ENCODE peak calls at places on chromosomes 2 and 18, in five cellular contexts. One of them, this sample, is unnamed.

GRCh38 chr2:36663851-36664715 is 32.4 kb upstream of the VIT start:
- DNase-seq in fibroblast of pulmonary artery: peak
- DNase-seq in NCI-H1105 treated with DMSO at 0.1 percent for 48 hours: peak
- DNase-seq in KBM-7: peak
- DNase-seq in heart left ventricle: peak
- DNase-seq in this sample: peak

GRCh38 chr2:12484536-12485115 is 232.1 kb upstream of the TRIB2 start:
- DNase-seq in fibroblast of pulmonary artery: no peak
- DNase-seq in NCI-H1105 treated with DMSO at 0.1 percent for 48 hours: no peak
- DNase-seq in KBM-7: no peak
- DNase-seq in heart left ventricle: no peak
- DNase-seq in this sample: no peak

GRCh38 chr2:201779996-201780673 is 598 bp downstream of the ALS2 start:
- DNase-seq in fibroblast of pulmonary artery: peak
- DNase-seq in NCI-H1105 treated with DMSO at 0.1 percent for 48 hours: peak
- DNase-seq in KBM-7: peak
- DNase-seq in heart left ventricle: no peak
- DNase-seq in this sample: peak

GRCh38 chr2:105604938-105605337 is 139.8 kb upstream of the NCK2 start:
- DNase-seq in fibroblast of pulmonary artery: peak
- DNase-seq in NCI-H1105 treated with DMSO at 0.1 percent for 48 hours: no peak
- DNase-seq in KBM-7: no peak
- DNase-seq in heart left ventricle: peak
- DNase-seq in this sample: no peak

GRCh38 chr2:28355521-28356094 is 37.0 kb upstream of the FOSL2 start:
- DNase-seq in fibroblast of pulmonary artery: no peak
- DNase-seq in NCI-H1105 treated with DMSO at 0.1 percent for 48 hours: no peak
- DNase-seq in KBM-7: no peak
- DNase-seq in heart left ventricle: peak
- DNase-seq in this sample: no peak

GRCh38 chr18:45408218-45408617 is 207.1 kb upstream of the SLC14A2 start:
- DNase-seq in fibroblast of pulmonary artery: no peak
- DNase-seq in NCI-H1105 treated with DMSO at 0.1 percent for 48 hours: no peak
- DNase-seq in KBM-7: no peak
- DNase-seq in heart left ventricle: no peak
- DNase-seq in this sample: no peak

GRCh38 chr2:231342111-231342711 is 53.3 kb upstream of the B3GNT7 start:
- DNase-seq in fibroblast of pulmonary artery: no peak
- DNase-seq in NCI-H1105 treated with DMSO at 0.1 percent for 48 hours: no peak
- DNase-seq in KBM-7: no peak
- DNase-seq in heart left ventricle: no peak
- DNase-seq in this sample: peak

GRCh38 chr2:117981810-117982209 is 32.1 kb downstream of the CCDC93 start:
- DNase-seq in fibroblast of pulmonary artery: no peak
- DNase-seq in NCI-H1105 treated with DMSO at 0.1 percent for 48 hours: no peak
- DNase-seq in KBM-7: no peak
- DNase-seq in heart left ventricle: no peak
- DNase-seq in this sample: no peak

GRCh38 chr2:111705711-111706323 is 178.2 kb downstream of the ANAPC1 start:
- DNase-seq in fibroblast of pulmonary artery: peak
- DNase-seq in NCI-H1105 treated with DMSO at 0.1 percent for 48 hours: peak
- DNase-seq in KBM-7: peak
- DNase-seq in heart left ventricle: no peak
- DNase-seq in this sample: peak

GRCh38 chr2:5954509-5954908 is 262.3 kb downstream of the SOX11 start:
- DNase-seq in fibroblast of pulmonary artery: no peak
- DNase-seq in NCI-H1105 treated with DMSO at 0.1 percent for 48 hours: no peak
- DNase-seq in KBM-7: no peak
- DNase-seq in heart left ventricle: no peak
- DNase-seq in this sample: no peak

GRCh38 chr2:241499146-241499965 is 9.0 kb downstream of the STK25 start:
- DNase-seq in fibroblast of pulmonary artery: no peak
- DNase-seq in NCI-H1105 treated with DMSO at 0.1 percent for 48 hours: no peak
- DNase-seq in KBM-7: no peak
- DNase-seq in heart left ventricle: no peak
- DNase-seq in this sample: no peak

GRCh38 chr2:156474316-156474715 is 38.1 kb downstream of the GPD2 start:
- DNase-seq in fibroblast of pulmonary artery: no peak
- DNase-seq in NCI-H1105 treated with DMSO at 0.1 percent for 48 hours: no peak
- DNase-seq in KBM-7: no peak
- DNase-seq in heart left ventricle: no peak
- DNase-seq in this sample: no peak

GRCh38 chr2:173271825-173272224 is 82.8 kb upstream of the CDCA7 start:
- DNase-seq in fibroblast of pulmonary artery: peak
- DNase-seq in NCI-H1105 treated with DMSO at 0.1 percent for 48 hours: no peak
- DNase-seq in KBM-7: no peak
- DNase-seq in heart left ventricle: no peak
- DNase-seq in this sample: no peak

GRCh38 chr2:30055548-30055947 is 91.3 kb upstream of the YPEL5 start:
- DNase-seq in fibroblast of pulmonary artery: no peak
- DNase-seq in NCI-H1105 treated with DMSO at 0.1 percent for 48 hours: no peak
- DNase-seq in KBM-7: no peak
- DNase-seq in heart left ventricle: no peak
- DNase-seq in this sample: no peak

GRCh38 chr2:71742953-71743601 is 289.7 kb downstream of the DYSF start:
- DNase-seq in fibroblast of pulmonary artery: peak
- DNase-seq in NCI-H1105 treated with DMSO at 0.1 percent for 48 hours: no peak
- DNase-seq in KBM-7: no peak
- DNase-seq in heart left ventricle: peak
- DNase-seq in this sample: no peak

GRCh38 chr2:44956841-44957240 is 15.3 kb downstream of the SIX3 start:
- DNase-seq in fibroblast of pulmonary artery: no peak
- DNase-seq in NCI-H1105 treated with DMSO at 0.1 percent for 48 hours: peak
- DNase-seq in KBM-7: no peak
- DNase-seq in heart left ventricle: no peak
- DNase-seq in this sample: no peak

GRCh38 chr2:135600915-135601314 is 69.6 kb downstream of the R3HDM1 start:
- DNase-seq in fibroblast of pulmonary artery: peak
- DNase-seq in NCI-H1105 treated with DMSO at 0.1 percent for 48 hours: no peak
- DNase-seq in KBM-7: peak
- DNase-seq in heart left ventricle: no peak
- DNase-seq in this sample: no peak

GRCh38 chr2:233572468-233572867 is 5.9 kb upstream of the USP40 start:
- DNase-seq in fibroblast of pulmonary artery: no peak
- DNase-seq in NCI-H1105 treated with DMSO at 0.1 percent for 48 hours: no peak
- DNase-seq in KBM-7: no peak
- DNase-seq in heart left ventricle: no peak
- DNase-seq in this sample: no peak

This sample was measured in GM23338.